ENCODE peak calls at places on chromosomes 2 and 18, in five cellular contexts. One of them, this sample, is unnamed.

GRCh38 chr18:5972298-5972697 is 77.0 kb upstream of the TMEM200C start:
- DNase-seq in MV-4-11: no peak
- DNase-seq in G401: no peak
- DNase-seq in DMS153: no peak
- DNase-seq in GM12865: peak
- DNase-seq in this sample: no peak

GRCh38 chr2:209473930-209474419 is 50.1 kb downstream of the MAP2 start:
- DNase-seq in MV-4-11: peak
- DNase-seq in G401: no peak
- DNase-seq in DMS153: no peak
- DNase-seq in GM12865: no peak
- DNase-seq in this sample: no peak

GRCh38 chr2:117960231-117960630 is 53.6 kb downstream of the CCDC93 start:
- DNase-seq in MV-4-11: no peak
- DNase-seq in G401: no peak
- DNase-seq in DMS153: no peak
- DNase-seq in GM12865: no peak
- DNase-seq in this sample: no peak

GRCh38 chr2:159035790-159036411 is 67.5 kb downstream of the TANC1 start:
- DNase-seq in MV-4-11: no peak
- DNase-seq in G401: peak
- DNase-seq in DMS153: peak
- DNase-seq in GM12865: peak
- DNase-seq in this sample: peak

GRCh38 chr2:222738759-222739292 is 67.4 kb downstream of the MOGAT1 start:
- DNase-seq in MV-4-11: peak
- DNase-seq in G401: no peak
- DNase-seq in DMS153: no peak
- DNase-seq in GM12865: no peak
- DNase-seq in this sample: peak

GRCh38 chr2:110669079-110669478 is 8.8 kb downstream of the BUB1 start:
- DNase-seq in MV-4-11: no peak
- DNase-seq in G401: no peak
- DNase-seq in DMS153: no peak
- DNase-seq in GM12865: no peak
- DNase-seq in this sample: no peak

GRCh38 chr2:47226124-47227040 is 71.3 kb upstream of the STPG4 start:
- DNase-seq in MV-4-11: no peak
- DNase-seq in G401: peak
- DNase-seq in DMS153: peak
- DNase-seq in GM12865: peak
- DNase-seq in this sample: no peak

GRCh38 chr2:121748202-121748601 is 7.2 kb upstream of the TSN start:
- DNase-seq in MV-4-11: peak
- DNase-seq in G401: no peak
- DNase-seq in DMS153: no peak
- DNase-seq in GM12865: peak
- DNase-seq in this sample: no peak

GRCh38 chr2:241964133-241964532 is 94.6 kb downstream of the RTP5 start:
- DNase-seq in MV-4-11: no peak
- DNase-seq in G401: no peak
- DNase-seq in DMS153: no peak
- DNase-seq in GM12865: no peak
- DNase-seq in this sample: no peak

GRCh38 chr18:68699043-68699442 is 15.9 kb downstream of the TMX3 start:
- DNase-seq in MV-4-11: no peak
- DNase-seq in G401: no peak
- DNase-seq in DMS153: no peak
- DNase-seq in GM12865: no peak
- DNase-seq in this sample: no peak

GRCh38 chr2:111710613-111711012 is 173.4 kb downstream of the ANAPC1 start:
- DNase-seq in MV-4-11: no peak
- DNase-seq in G401: no peak
- DNase-seq in DMS153: no peak
- DNase-seq in GM12865: no peak
- DNase-seq in this sample: no peak

GRCh38 chr2:34103437-34103836 is 504.3 kb upstream of the FAM98A start:
- DNase-seq in MV-4-11: no peak
- DNase-seq in G401: no peak
- DNase-seq in DMS153: no peak
- DNase-seq in GM12865: no peak
- DNase-seq in this sample: no peak

GRCh38 chr18:70454705-70455322 is 166.0 kb downstream of the SOCS6 start:
- DNase-seq in MV-4-11: peak
- DNase-seq in G401: peak
- DNase-seq in DMS153: peak
- DNase-seq in GM12865: peak
- DNase-seq in this sample: peak

GRCh38 chr2:172817411-172817810 is 81.8 kb downstream of the RAPGEF4 start:
- DNase-seq in MV-4-11: no peak
- DNase-seq in G401: no peak
- DNase-seq in DMS153: no peak
- DNase-seq in GM12865: no peak
- DNase-seq in this sample: no peak

GRCh38 chr2:128477891-128478290 is 159.2 kb upstream of the HS6ST1 start:
- DNase-seq in MV-4-11: no peak
- DNase-seq in G401: no peak
- DNase-seq in DMS153: no peak
- DNase-seq in GM12865: no peak
- DNase-seq in this sample: no peak

GRCh38 chr2:74922592-74923227 is 35.7 kb upstream of the POLE4 start:
- DNase-seq in MV-4-11: peak
- DNase-seq in G401: no peak
- DNase-seq in DMS153: no peak
- DNase-seq in GM12865: no peak
- DNase-seq in this sample: no peak

GRCh38 chr2:194345347-194345746 is 1311.7 kb upstream of the SLC39A10 start:
- DNase-seq in MV-4-11: no peak
- DNase-seq in G401: no peak
- DNase-seq in DMS153: no peak
- DNase-seq in GM12865: no peak
- DNase-seq in this sample: no peak

GRCh38 chr2:199405241-199405640 is 52.5 kb downstream of the SATB2 start:
- DNase-seq in MV-4-11: no peak
- DNase-seq in G401: no peak
- DNase-seq in DMS153: no peak
- DNase-seq in GM12865: peak
- DNase-seq in this sample: no peak

GRCh38 chr2:128375454-128375853 is 56.8 kb upstream of the HS6ST1 start:
- DNase-seq in MV-4-11: no peak
- DNase-seq in G401: no peak
- DNase-seq in DMS153: no peak
- DNase-seq in GM12865: no peak
- DNase-seq in this sample: no peak

GRCh38 chr2:212227755-212228154 is 310.8 kb downstream of the ERBB4 start:
- DNase-seq in MV-4-11: no peak
- DNase-seq in G401: peak
- DNase-seq in DMS153: peak
- DNase-seq in GM12865: no peak
- DNase-seq in this sample: no peak

GRCh38 chr2:101821059-101821805 is 123.7 kb downstream of the MAP4K4 start:
- DNase-seq in MV-4-11: no peak
- DNase-seq in G401: no peak
- DNase-seq in DMS153: no peak
- DNase-seq in GM12865: no peak
- DNase-seq in this sample: no peak

GRCh38 chr2:241933175-241933911 is 63.8 kb downstream of the RTP5 start:
- DNase-seq in MV-4-11: peak
- DNase-seq in G401: no peak
- DNase-seq in DMS153: no peak
- DNase-seq in GM12865: no peak
- DNase-seq in this sample: peak

This sample was measured in activated CD4-positive, alpha-beta memory T cell treated with anti-CD3 and anti-CD28 coated beads for 36 hours.